ENCODE peak calls at places on chromosomes 3 and 15, in seven cellular contexts. N is GM23248, E is RWPE1, Y is AG04450, Q is suprapubic skin, I is heart right ventricle, D is tibial artery. G is an unnamed sample.

GRCh38 chr15:96585634-96586386 is 255.3 kb downstream of the NR2F2 start:
- DNase-seq in D (no peak), I (no peak), Y (no peak), E (no peak), N (peak; percentile 48), Q (no peak), G (no peak)

GRCh38 chr3:44342191-44342790 is 3.7 kb downstream of the TCAIM start:
- DNase-seq in I (no peak), N (peak; percentile 75), D (no peak), E (no peak), Q (no peak), Y (peak; percentile 63), G (no peak)

GRCh38 chr3:11482024-11482423 is 161.7 kb downstream of the VGLL4 start:
- DNase-seq in Y (no peak), D (peak; percentile 81), Q (no peak), E (no peak), I (peak; percentile 82), N (no peak), G (no peak)

GRCh38 chr15:75198560-75199346 is 2.9 kb upstream of the C15orf39 start:
- DNase-seq in E (peak; percentile 44), Y (no peak), N (no peak), I (no peak), D (no peak), Q (no peak), G (peak; percentile 76)

GRCh38 chr3:13557926-13558325 is 9.0 kb downstream of the FBLN2 start:
- DNase-seq in I (no peak), N (no peak), E (no peak), D (no peak), Y (no peak), Q (no peak), G (no peak)

GRCh38 chr3:45947361-45947760 is 4.1 kb downstream of the CXCR6 start:
- DNase-seq in E (no peak), I (no peak), D (no peak), Y (no peak), Q (no peak), N (peak; percentile 36), G (no peak)

GRCh38 chr3:129035360-129036233 is 25.0 kb upstream of the GP9 start:
- DNase-seq in I (no peak), Y (no peak), E (no peak), D (peak; percentile 15), Q (no peak), N (no peak), G (no peak)

GRCh38 chr15:57427367-57427821 is 51.1 kb downstream of the CGNL1 start:
- DNase-seq in Y (no peak), Q (no peak), I (no peak), E (no peak), N (peak; percentile 87), D (no peak), G (no peak)

GRCh38 chr3:108985844-108986243 is 32.2 kb upstream of the GUCA1C start:
- DNase-seq in D (no peak), E (no peak), I (no peak), Y (no peak), Q (no peak), N (no peak), G (no peak)

GRCh38 chr3:171150945-171151344 is 124.4 kb upstream of the SLC2A2 start:
- DNase-seq in I (no peak), N (no peak), D (no peak), Y (no peak), Q (no peak), E (no peak), G (no peak)

GRCh38 chr3:12180218-12180617 is 21.5 kb upstream of the TIMP4 start:
- DNase-seq in E (no peak), I (peak; percentile 44), N (peak; percentile 68), D (peak; percentile 90), Q (no peak), Y (no peak), G (no peak)

GRCh38 chr3:52013802-52014598 is 18.3 kb upstream of the RPL29 start:
- DNase-seq in E (no peak), I (no peak), N (no peak), D (no peak), Y (no peak), Q (no peak), G (no peak)

GRCh38 chr3:52147804-52148203 is 6.4 kb downstream of the POC1A start:
- DNase-seq in N (no peak), E (no peak), I (no peak), Q (no peak), Y (peak; percentile 36), D (no peak), G (no peak)

GRCh38 chr3:7562892-7563291 is 702.0 kb downstream of the GRM7 start:
- DNase-seq in D (no peak), E (no peak), I (no peak), Y (no peak), Q (no peak), N (no peak), G (no peak)

GRCh38 chr15:84755736-84756527 is 7.5 kb downstream of the ZNF592 start:
- DNase-seq in D (no peak), N (no peak), Y (no peak), Q (no peak), E (no peak), I (no peak), G (no peak)

GRCh38 chr3:196274585-196274984 is 12.9 kb downstream of the PCYT1A start:
- DNase-seq in D (no peak), Y (no peak), Q (no peak), E (no peak), N (peak; percentile 50), I (no peak), G (no peak)

GRCh38 chr3:168952551-168952950 is 711.0 kb downstream of the MECOM start:
- DNase-seq in D (no peak), Q (no peak), E (peak; percentile 5), Y (no peak), I (no peak), N (peak; percentile 43), G (no peak)

GRCh38 chr3:56837196-56837955 is 35.6 kb upstream of the ARHGEF3 start:
- DNase-seq in D (no peak), N (no peak), I (no peak), Q (no peak), Y (no peak), E (no peak), G (peak; percentile 55)

GRCh38 chr3:172918165-172918564 is 167.6 kb downstream of the ECT2 start:
- DNase-seq in D (no peak), I (no peak), E (no peak), Y (no peak), N (no peak), Q (no peak), G (no peak)

GRCh38 chr15:98442379-98442833 is 205.9 kb upstream of the IGF1R start:
- DNase-seq in Y (peak; percentile 34), E (peak; percentile 85), N (peak; percentile 89), I (no peak), Q (no peak), D (no peak), G (peak; percentile 66)

GRCh38 chr3:154095832-154096421 is 25.3 kb upstream of the ARHGEF26 start:
- DNase-seq in Q (no peak), E (peak; percentile 20), N (peak; percentile 53), D (no peak), I (no peak), Y (peak; percentile 4), G (no peak)

GRCh38 chr3:183178833-183179549 is 16.5 kb upstream of the LAMP3 start:
- DNase-seq in D (no peak), Y (no peak), E (peak; percentile 65), Q (peak; percentile 65), I (no peak), N (peak; percentile 75), G (no peak)

GRCh38 chr3:107431048-107431297 is 53.7 kb downstream of the CCDC54 start:
- DNase-seq in Q (no peak), D (peak; percentile 75), N (no peak), E (no peak), Y (no peak), I (peak; percentile 34), G (peak; percentile 55)

GRCh38 chr3:72782521-72782920 is 65.7 kb downstream of the SHQ1 start:
- DNase-seq in D (no peak), I (no peak), E (no peak), Y (no peak), N (no peak), Q (no peak), G (no peak)

DNA sequence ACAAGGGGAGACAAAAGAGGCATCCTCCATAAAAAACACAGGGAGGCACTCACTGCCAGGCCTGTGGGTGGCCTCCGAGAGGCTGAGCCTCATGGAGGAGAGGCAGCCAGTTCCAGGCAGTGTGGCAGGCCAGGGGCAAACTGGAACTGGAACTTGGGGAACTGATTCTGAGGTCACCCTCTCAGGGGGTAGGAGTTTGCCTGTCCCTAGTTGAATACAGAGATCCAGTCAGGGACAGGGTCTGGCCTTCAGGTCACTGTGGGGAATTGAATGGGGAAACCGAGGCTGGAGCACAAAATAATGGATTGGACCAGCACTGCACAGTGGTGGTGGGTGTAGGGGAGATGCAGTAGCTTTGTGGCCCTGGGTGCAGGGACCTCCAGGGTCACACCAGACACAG is 58.7 kb downstream of the TPRA1 start:
- DNase-seq in Y (no peak), I (no peak), E (no peak), N (no peak), Q (no peak), D (peak; percentile 28), G (no peak)
- H3K27ac ChIP-seq in Y (no peak overlapping the region), I (no peak overlapping the region), E (no peak overlapping the region), N (no peak overlapping the region), Q (no peak overlapping the region), D (no peak overlapping the region), G (no peak overlapping the region)

DNA sequence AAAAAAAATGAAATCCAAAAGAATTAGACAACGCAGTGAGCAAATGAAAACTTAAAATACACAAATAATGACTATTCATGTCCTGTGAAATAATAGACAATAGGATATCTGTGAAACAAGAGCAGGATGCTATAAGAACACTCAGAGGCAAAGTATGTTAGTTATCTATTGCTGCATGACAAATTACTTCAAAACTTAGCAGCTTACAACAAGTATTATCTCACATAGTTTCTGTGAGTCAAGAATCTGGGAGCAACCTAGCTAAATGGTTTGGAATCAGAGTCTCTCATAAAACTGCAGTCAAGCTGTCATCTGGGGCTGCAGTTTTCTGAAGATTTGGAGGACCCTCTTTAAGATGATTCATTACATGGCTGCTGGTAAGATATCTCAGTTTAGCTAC is 36.5 kb upstream of the ZMAT3 start:
- DNase-seq in Q (no peak), E (no peak), I (no peak), D (no peak), N (peak; percentile 84), Y (peak; percentile 30), G (no peak)
- H3K27ac ChIP-seq in Q (no peak overlapping the region), E (no peak overlapping the region), I (no peak overlapping the region), D (no peak overlapping the region), N (peak overlapping the region; percentile 43), Y (no peak overlapping the region), G (no peak overlapping the region)

GRCh38 chr3:175311404-175311803 is 452.3 kb downstream of the NAALADL2 start:
- DNase-seq in Y (no peak), Q (no peak), I (no peak), D (no peak), N (no peak), E (no peak), G (no peak)
- H3K27ac ChIP-seq in Y (no peak overlapping the region), Q (no peak overlapping the region), I (no peak overlapping the region), D (no peak overlapping the region), N (no peak overlapping the region), E (no peak overlapping the region), G (no peak overlapping the region)

GRCh38 chr3:178546079-178546478 is 9.8 kb downstream of the KCNMB2 start:
- DNase-seq in Q (no peak), E (no peak), D (no peak), Y (no peak), N (no peak), I (no peak), G (no peak)

DNA sequence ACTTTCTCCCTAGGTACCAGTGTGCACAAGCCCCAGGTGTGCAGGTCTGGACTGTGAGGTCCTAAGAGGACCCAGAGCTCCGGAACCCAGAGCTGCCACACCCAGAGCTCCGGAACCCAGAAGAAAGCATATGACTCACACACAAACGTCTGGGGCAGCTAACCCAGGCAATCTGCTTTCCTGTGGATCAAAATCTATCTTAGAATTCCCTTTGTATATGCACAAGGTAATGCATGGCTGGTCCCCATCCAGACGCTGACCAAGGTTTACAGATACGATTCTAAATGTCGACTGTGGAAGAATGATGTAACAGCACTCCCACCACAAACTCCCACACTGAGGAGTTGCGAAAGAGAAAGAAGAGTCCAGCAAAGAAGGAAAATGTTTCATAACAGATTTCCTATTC is 15.7 kb downstream of the KCNMB2 start:
- DNase-seq in E (no peak), I (no peak), N (peak; percentile 35), D (no peak), Y (no peak), Q (no peak), G (no peak)
- H3K27ac ChIP-seq in E (no peak overlapping the region), I (no peak overlapping the region), N (no peak overlapping the region), D (no peak overlapping the region), Y (no peak overlapping the region), Q (no peak overlapping the region), G (no peak overlapping the region)